ENCODE peak calls at places on chromosomes 7 and 10, in four cellular contexts. A, D, N and R are unnamed samples.

GRCh38 chr7:124032369-124033092 is at the start of gene TMEM229A:
- DNase-seq in N (peak), D (peak), A (no peak), R (peak)

GRCh38 chr10:43854042-43854441 is 205.4 kb upstream of the ZNF32 start:
- DNase-seq in D (peak), N (no peak), A (no peak), R (no peak)

GRCh38 chr7:42198296-42198695 is 38.7 kb downstream of the GLI3 start:
- DNase-seq in D (peak), A (no peak), N (no peak), R (no peak)

GRCh38 chr10:57657164-57657765 is 610.4 kb downstream of the IPMK start:
- DNase-seq in N (peak), A (no peak), D (peak), R (peak)

GRCh38 chr7:114652041-114652440 is 237.4 kb downstream of the FOXP2 start:
- DNase-seq in A (no peak), D (no peak), N (no peak), R (no peak)

GRCh38 chr7:155007947-155008346 is 5.0 kb upstream of the PAXIP1 start:
- DNase-seq in A (no peak), N (no peak), D (no peak), R (no peak)

GRCh38 chr10:34319197-34319846 is 495.8 kb downstream of the PARD3 start:
- DNase-seq in A (no peak), D (peak), N (no peak), R (peak)

GRCh38 chr10:88792656-88793055 is 9.9 kb upstream of the LIPM start:
- DNase-seq in A (peak), D (peak), N (peak), R (no peak)

GRCh38 chr10:132677905-132678298 is 108.0 kb downstream of the NKX6-2 start:
- DNase-seq in N (no peak), A (peak), D (no peak), R (no peak)

GRCh38 chr7:38756521-38756920 is 125.3 kb upstream of the AMPH start:
- DNase-seq in A (no peak), D (no peak), N (no peak), R (peak)

GRCh38 chr10:35946556-35946955 is 304.5 kb upstream of the FZD8 start:
- DNase-seq in A (no peak), N (no peak), D (no peak), R (no peak)

GRCh38 chr7:27262121-27262520 is 19.5 kb downstream of the EVX1 start:
- DNase-seq in D (no peak), A (no peak), N (no peak), R (no peak)

GRCh38 chr10:81603106-81603620 is 271.8 kb upstream of the NRG3 start:
- DNase-seq in A (no peak), N (no peak), D (no peak), R (no peak)

GRCh38 chr7:56092789-56093531 is at the start of gene PHKG1:
- DNase-seq in N (peak), D (peak), A (peak), R (peak)

DNA sequence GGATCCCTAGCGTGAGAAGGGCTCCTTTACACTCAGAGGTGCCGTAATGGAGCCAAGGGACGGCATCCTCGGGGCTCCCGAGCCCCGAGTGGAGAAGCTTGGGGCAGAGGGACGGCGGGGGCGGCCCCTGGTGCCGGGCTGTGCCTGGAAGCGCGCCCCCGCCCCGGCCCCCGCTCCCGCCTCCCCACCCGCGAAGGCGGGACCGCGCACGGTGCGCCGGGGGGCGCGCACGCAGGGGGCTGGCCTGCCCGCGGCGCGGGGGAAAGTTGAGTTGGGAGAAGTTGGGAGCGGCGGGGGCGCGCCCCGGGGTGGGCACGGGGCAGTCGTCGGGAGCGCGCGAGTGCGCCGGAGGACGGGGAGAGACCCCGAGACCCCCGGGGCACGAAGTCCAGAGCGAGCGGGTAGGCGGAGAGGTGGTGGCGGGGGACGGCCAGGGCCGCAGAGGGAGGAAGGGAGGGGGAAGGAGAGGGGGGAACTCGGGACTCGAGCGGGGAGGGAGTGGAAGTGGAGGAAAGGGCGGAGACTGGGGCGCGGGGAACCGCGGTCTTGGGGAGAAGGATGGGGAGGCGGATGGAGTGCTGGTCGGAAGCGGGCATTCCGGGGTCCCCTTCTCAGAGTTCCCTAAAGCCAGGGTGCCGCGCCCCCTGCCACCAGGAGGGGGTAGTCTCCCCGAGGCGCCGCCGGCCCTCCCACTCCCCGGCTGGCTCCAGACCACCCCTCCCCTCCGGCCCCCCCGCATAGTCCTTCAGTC is at the start of gene SLC4A2:
- DNase-seq in A (peak), D (peak), N (peak), R (no peak)
- TF ChIP-seq CTCF in A (peak), D (peak), N (peak), R (peak)

GRCh38 chr7:116497708-116498107 is 1.8 kb upstream of the CAV2 start:
- DNase-seq in A (no peak), N (no peak), D (no peak), R (no peak)

GRCh38 chr7:116499168-116500070 is at the start of gene CAV2:
- DNase-seq in N (peak), A (peak), D (peak), R (no peak)

GRCh38 chr7:116502201-116503096 is 2.9 kb downstream of the CAV2 start:
- DNase-seq in A (no peak), D (no peak), N (no peak), R (no peak)

GRCh38 chr7:116501425-116502167 is 2.1 kb downstream of the CAV2 start:
- DNase-seq in A (no peak), D (no peak), N (peak), R (no peak)

GRCh38 chr7:116500071-116500853 is 724 bp downstream of the CAV2 start:
- DNase-seq in N (peak), D (peak), A (no peak), R (no peak)
- H3K4me3 ChIP-seq in N (peak), D (peak), A (peak), R (peak)

DNA sequence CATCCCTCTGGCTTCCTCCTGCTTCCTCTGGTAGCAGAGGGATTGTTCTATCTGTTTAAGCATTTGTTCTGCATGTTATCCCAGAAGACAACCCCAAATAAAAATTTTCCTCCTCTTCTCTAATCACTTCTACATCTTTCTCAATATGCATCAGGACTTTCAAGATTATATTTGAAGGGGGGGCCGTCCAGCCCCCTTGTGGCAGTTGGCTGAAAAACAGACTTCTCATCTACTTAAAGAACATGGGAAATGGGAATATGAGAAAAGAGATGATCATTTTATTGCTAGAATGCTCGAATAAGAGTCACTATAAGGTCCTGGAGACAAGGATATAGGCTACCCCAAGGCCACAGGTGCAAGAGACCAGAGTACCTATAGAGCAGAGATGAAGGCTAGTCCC is 466.0 kb downstream of the REEP3 start:
- DNase-seq in A (no peak), N (no peak), D (no peak), R (no peak)
- TF ChIP-seq CTCF in A (no peak), N (no peak), D (no peak), R (no peak)

DNA sequence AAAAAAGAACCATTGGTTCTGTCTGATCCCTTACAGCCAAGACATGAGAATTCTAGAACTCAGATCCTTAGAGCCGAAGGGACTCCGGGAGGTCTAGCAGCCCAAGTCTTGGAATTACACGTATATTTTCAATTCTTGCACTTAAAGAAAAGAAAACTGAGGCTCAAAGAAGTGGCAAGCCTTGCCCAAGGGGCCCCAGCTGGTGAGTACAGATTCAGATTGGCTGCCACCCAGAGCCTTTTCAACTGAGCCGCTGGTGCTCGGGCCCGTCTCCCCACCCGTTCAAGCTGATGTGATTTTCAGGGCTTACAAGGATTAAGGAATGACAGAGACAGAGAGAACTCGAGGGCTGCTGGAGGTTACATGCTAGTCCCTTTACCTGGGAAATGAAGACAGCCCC is 117.9 kb downstream of the ABLIM1 start:
- DNase-seq in N (no peak), D (no peak), A (no peak), R (no peak)
- H3K4me3 ChIP-seq in N (no peak), D (no peak), A (no peak), R (no peak)

DNA sequence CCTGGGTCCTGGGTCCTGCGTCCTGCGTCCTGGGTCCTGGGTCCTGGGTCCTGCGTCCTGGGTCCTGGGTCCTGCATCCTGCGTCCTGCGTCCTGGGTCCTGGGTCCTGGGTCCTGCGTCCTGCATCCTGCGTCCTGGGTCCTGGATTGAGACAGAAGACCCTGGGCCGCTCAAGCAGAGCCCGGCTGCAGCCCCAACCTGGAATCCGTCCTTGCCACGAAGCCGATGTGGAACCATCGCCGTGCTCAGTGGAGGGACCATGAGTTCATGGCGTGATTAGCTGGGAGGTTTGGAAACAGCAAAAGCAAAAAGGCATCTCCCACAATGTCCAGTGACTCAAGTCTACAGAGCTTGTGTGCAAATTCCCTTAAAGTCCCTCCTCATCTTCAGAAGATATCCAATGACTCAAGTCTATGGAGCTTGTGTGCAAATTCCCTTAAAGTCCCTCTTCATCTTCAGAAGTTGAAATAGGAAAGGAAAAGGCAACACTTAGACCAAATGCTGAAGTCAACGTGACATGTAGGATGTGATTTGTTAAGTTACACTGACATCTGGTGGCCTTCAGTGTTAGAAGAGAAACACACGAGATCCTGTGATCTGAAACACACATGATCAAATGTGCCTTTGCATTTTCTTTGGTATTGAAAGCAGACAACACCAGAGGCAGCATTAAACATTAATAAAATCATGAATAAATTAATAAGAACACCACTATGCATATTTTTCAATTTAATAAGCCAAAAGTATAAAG is 179.9 kb downstream of the PTPRN2 start:
- DNase-seq in D (peak), N (no peak), A (no peak), R (peak)
- TF ChIP-seq CTCF in D (peak), N (peak), A (no peak), R (peak)

DNA sequence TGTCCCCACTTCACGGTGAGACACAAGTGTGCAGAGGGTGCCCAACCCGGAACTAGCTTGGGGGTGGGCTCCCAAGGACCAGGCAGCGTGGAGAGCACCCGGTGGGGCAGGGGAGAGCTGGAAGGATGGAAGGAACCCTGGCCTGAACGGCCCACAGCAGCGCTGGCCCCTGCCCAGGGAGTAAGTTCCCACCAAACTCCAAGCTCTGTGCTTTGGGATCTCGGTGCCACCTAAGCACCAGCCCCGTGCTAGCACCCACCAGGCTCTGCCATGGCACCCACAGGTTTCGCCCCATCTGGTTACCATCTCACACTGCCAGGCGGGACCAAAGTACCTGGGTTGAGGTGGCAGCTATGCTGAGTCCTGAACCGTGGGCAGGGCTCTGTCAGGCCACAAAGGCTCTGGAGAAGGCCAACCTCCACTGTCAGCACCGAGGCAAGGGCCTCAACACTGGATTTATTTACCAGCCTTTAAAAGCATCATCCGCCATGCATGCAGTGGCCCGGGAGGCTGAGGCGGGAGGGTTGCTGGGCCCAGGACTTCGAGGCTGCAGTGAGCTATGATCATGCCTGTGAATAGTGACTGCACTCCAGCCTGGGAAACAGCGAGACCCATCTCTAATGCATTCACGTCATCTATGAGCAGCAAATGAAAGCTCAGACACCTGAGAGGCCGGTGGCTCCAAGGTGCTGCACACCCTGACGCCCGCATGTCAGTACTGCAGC is 16.0 kb downstream of the GPER1 start:
- DNase-seq in D (no peak), N (no peak), A (no peak), R (no peak)
- H3K4me3 ChIP-seq in D (no peak), N (no peak), A (no peak), R (no peak)

GRCh38 chr10:69774596-69774995 is 27.1 kb upstream of the COL13A1 start:
- DNase-seq in D (no peak), N (no peak), A (no peak), R (no peak)
- TF ChIP-seq CTCF in D (no peak), N (no peak), A (no peak), R (no peak)

GRCh38 chr7:156610130-156610529 is 30.4 kb upstream of the RNF32 start:
- DNase-seq in A (no peak), D (no peak), N (no peak), R (no peak)

GRCh38 chr7:156607332-156608175 is 33.0 kb upstream of the RNF32 start:
- DNase-seq in D (no peak), A (no peak), N (no peak), R (no peak)

GRCh38 chr7:156608176-156608478 is 32.4 kb upstream of the RNF32 start:
- DNase-seq in N (no peak), D (no peak), A (no peak), R (no peak)

GRCh38 chr7:156610601-156611000 is 30.0 kb upstream of the RNF32 start:
- DNase-seq in N (no peak), A (no peak), D (no peak), R (no peak)

GRCh38 chr7:156609010-156609877 is 31.3 kb upstream of the RNF32 start:
- DNase-seq in D (no peak), A (no peak), N (no peak), R (no peak)
- H3K4me3 ChIP-seq in D (no peak), A (no peak), N (no peak), R (no peak)